ENCODE peak calls at places on chromosome 16, in five cellular contexts. One of them, this sample, is unnamed.

GRCh38 chr16:1105888-1106620 is 10.0 kb upstream of the C1QTNF8 start:
- DNase-seq in H7: peak
- DNase-seq in activated T-helper 1 cell treated with Interleukin-2 at 50 U/mL for 16 hours: no peak
- DNase-seq in fibroblast of gingiva: peak
- DNase-seq in HTR-8/SVneo: peak
- DNase-seq in this sample: peak

GRCh38 chr16:75361936-75362335 is 71.4 kb downstream of the CFDP1 start:
- DNase-seq in HTR-8/SVneo: no peak
- DNase-seq in activated T-helper 1 cell treated with Interleukin-2 at 50 U/mL for 16 hours: no peak
- DNase-seq in fibroblast of gingiva: no peak
- DNase-seq in H7: no peak
- DNase-seq in this sample: no peak

GRCh38 chr16:67884-68789 is 4.3 kb downstream of the RHBDF1 start:
- DNase-seq in fibroblast of gingiva: no peak
- DNase-seq in activated T-helper 1 cell treated with Interleukin-2 at 50 U/mL for 16 hours: no peak
- DNase-seq in HTR-8/SVneo: no peak
- DNase-seq in H7: no peak
- DNase-seq in this sample: no peak

GRCh38 chr16:626787-627457 is 3.9 kb upstream of the WFIKKN1 start:
- DNase-seq in H7: no peak
- DNase-seq in fibroblast of gingiva: peak
- DNase-seq in HTR-8/SVneo: peak
- DNase-seq in activated T-helper 1 cell treated with Interleukin-2 at 50 U/mL for 16 hours: no peak
- DNase-seq in this sample: peak

GRCh38 chr16:3902731-3903130 is 22.2 kb upstream of the CREBBP start:
- DNase-seq in HTR-8/SVneo: no peak
- DNase-seq in H7: no peak
- DNase-seq in activated T-helper 1 cell treated with Interleukin-2 at 50 U/mL for 16 hours: no peak
- DNase-seq in fibroblast of gingiva: no peak
- DNase-seq in this sample: no peak

GRCh38 chr16:66843191-66843590 is 1.0 kb upstream of the CA7 start:
- DNase-seq in H7: peak
- DNase-seq in HTR-8/SVneo: no peak
- DNase-seq in activated T-helper 1 cell treated with Interleukin-2 at 50 U/mL for 16 hours: no peak
- DNase-seq in fibroblast of gingiva: no peak
- DNase-seq in this sample: no peak

GRCh38 chr16:89121691-89122321 is 28.2 kb downstream of the ACSF3 start:
- DNase-seq in activated T-helper 1 cell treated with Interleukin-2 at 50 U/mL for 16 hours: no peak
- DNase-seq in HTR-8/SVneo: no peak
- DNase-seq in H7: no peak
- DNase-seq in fibroblast of gingiva: no peak
- DNase-seq in this sample: no peak

GRCh38 chr16:84054271-84054670 is 11.7 kb upstream of the SLC38A8 start:
- DNase-seq in fibroblast of gingiva: no peak
- DNase-seq in activated T-helper 1 cell treated with Interleukin-2 at 50 U/mL for 16 hours: no peak
- DNase-seq in HTR-8/SVneo: no peak
- DNase-seq in H7: no peak
- DNase-seq in this sample: peak

GRCh38 chr16:49664221-49665215 is 191.4 kb downstream of the ZNF423 start:
- DNase-seq in fibroblast of gingiva: no peak
- DNase-seq in activated T-helper 1 cell treated with Interleukin-2 at 50 U/mL for 16 hours: no peak
- DNase-seq in HTR-8/SVneo: no peak
- DNase-seq in H7: no peak
- DNase-seq in this sample: no peak

GRCh38 chr16:85916141-85916890 is 17.4 kb downstream of the IRF8 start:
- DNase-seq in fibroblast of gingiva: no peak
- DNase-seq in HTR-8/SVneo: no peak
- DNase-seq in activated T-helper 1 cell treated with Interleukin-2 at 50 U/mL for 16 hours: no peak
- DNase-seq in H7: no peak
- DNase-seq in this sample: no peak

GRCh38 chr16:85173981-85174751 is 61.9 kb upstream of the CIBAR2 start:
- DNase-seq in HTR-8/SVneo: peak
- DNase-seq in H7: peak
- DNase-seq in activated T-helper 1 cell treated with Interleukin-2 at 50 U/mL for 16 hours: no peak
- DNase-seq in fibroblast of gingiva: peak
- DNase-seq in this sample: peak

GRCh38 chr16:50902457-50902856 is 160.6 kb downstream of the CYLD start:
- DNase-seq in HTR-8/SVneo: no peak
- DNase-seq in H7: peak
- DNase-seq in fibroblast of gingiva: no peak
- DNase-seq in activated T-helper 1 cell treated with Interleukin-2 at 50 U/mL for 16 hours: no peak
- DNase-seq in this sample: no peak

GRCh38 chr16:31537362-31537921 is 9.7 kb downstream of the AHSP start:
- DNase-seq in fibroblast of gingiva: no peak
- DNase-seq in activated T-helper 1 cell treated with Interleukin-2 at 50 U/mL for 16 hours: no peak
- DNase-seq in HTR-8/SVneo: no peak
- DNase-seq in H7: peak
- DNase-seq in this sample: no peak

GRCh38 chr16:69669577-69669976 is 56.8 kb downstream of the NQO1 start:
- DNase-seq in fibroblast of gingiva: peak
- DNase-seq in activated T-helper 1 cell treated with Interleukin-2 at 50 U/mL for 16 hours: no peak
- DNase-seq in HTR-8/SVneo: no peak
- DNase-seq in H7: no peak
- DNase-seq in this sample: no peak

GRCh38 chr16:57918444-57918843 is 52.5 kb downstream of the CNGB1 start:
- DNase-seq in H7: no peak
- DNase-seq in activated T-helper 1 cell treated with Interleukin-2 at 50 U/mL for 16 hours: no peak
- DNase-seq in fibroblast of gingiva: no peak
- DNase-seq in HTR-8/SVneo: no peak
- DNase-seq in this sample: no peak

GRCh38 chr16:53282328-53282727 is 151.9 kb upstream of the RBL2 start:
- DNase-seq in fibroblast of gingiva: no peak
- DNase-seq in H7: no peak
- DNase-seq in HTR-8/SVneo: no peak
- DNase-seq in activated T-helper 1 cell treated with Interleukin-2 at 50 U/mL for 16 hours: no peak
- DNase-seq in this sample: no peak

GRCh38 chr16:620700-621525 is 9.9 kb upstream of the WFIKKN1 start:
- DNase-seq in activated T-helper 1 cell treated with Interleukin-2 at 50 U/mL for 16 hours: no peak
- DNase-seq in HTR-8/SVneo: no peak
- DNase-seq in fibroblast of gingiva: no peak
- DNase-seq in H7: peak
- DNase-seq in this sample: no peak

GRCh38 chr16:78705694-78706093 is 606.2 kb downstream of the WWOX start:
- DNase-seq in H7: no peak
- DNase-seq in fibroblast of gingiva: no peak
- DNase-seq in HTR-8/SVneo: no peak
- DNase-seq in activated T-helper 1 cell treated with Interleukin-2 at 50 U/mL for 16 hours: no peak
- DNase-seq in this sample: no peak

GRCh38 chr16:89534147-89534788 is 26.1 kb downstream of the SPG7 start:
- DNase-seq in fibroblast of gingiva: peak
- DNase-seq in HTR-8/SVneo: no peak
- DNase-seq in H7: no peak
- DNase-seq in activated T-helper 1 cell treated with Interleukin-2 at 50 U/mL for 16 hours: peak
- DNase-seq in this sample: no peak

GRCh38 chr16:58651965-58652348 is 22.3 kb upstream of the CNOT1 start:
- DNase-seq in H7: no peak
- DNase-seq in HTR-8/SVneo: no peak
- DNase-seq in fibroblast of gingiva: peak
- DNase-seq in activated T-helper 1 cell treated with Interleukin-2 at 50 U/mL for 16 hours: no peak
- DNase-seq in this sample: no peak

GRCh38 chr16:74650966-74651567 is 15.6 kb downstream of the RFWD3 start:
- DNase-seq in HTR-8/SVneo: no peak
- DNase-seq in H7: peak
- DNase-seq in activated T-helper 1 cell treated with Interleukin-2 at 50 U/mL for 16 hours: no peak
- DNase-seq in fibroblast of gingiva: no peak
- DNase-seq in this sample: peak

GRCh38 chr16:83305092-83305491 is 502.7 kb upstream of the HSBP1 start:
- DNase-seq in activated T-helper 1 cell treated with Interleukin-2 at 50 U/mL for 16 hours: no peak
- DNase-seq in fibroblast of gingiva: peak
- DNase-seq in H7: no peak
- DNase-seq in HTR-8/SVneo: peak
- DNase-seq in this sample: no peak

GRCh38 chr16:15879255-15879804 is 9.1 kb downstream of the CEP20 start:
- DNase-seq in fibroblast of gingiva: peak
- DNase-seq in H7: no peak
- DNase-seq in HTR-8/SVneo: peak
- DNase-seq in activated T-helper 1 cell treated with Interleukin-2 at 50 U/mL for 16 hours: no peak
- DNase-seq in this sample: no peak

GRCh38 chr16:89197033-89197632 is 3.2 kb downstream of the SLC22A31 start:
- DNase-seq in fibroblast of gingiva: no peak
- DNase-seq in HTR-8/SVneo: no peak
- DNase-seq in activated T-helper 1 cell treated with Interleukin-2 at 50 U/mL for 16 hours: no peak
- DNase-seq in H7: peak
- DNase-seq in this sample: no peak

GRCh38 chr16:50207652-50208051 is 54.5 kb downstream of the TENT4B start:
- DNase-seq in activated T-helper 1 cell treated with Interleukin-2 at 50 U/mL for 16 hours: no peak
- DNase-seq in HTR-8/SVneo: no peak
- DNase-seq in fibroblast of gingiva: peak
- DNase-seq in H7: no peak
- DNase-seq in this sample: no peak

GRCh38 chr16:55668337-55669281 is 12.8 kb downstream of the SLC6A2 start:
- DNase-seq in fibroblast of gingiva: peak
- DNase-seq in H7: no peak
- DNase-seq in HTR-8/SVneo: no peak
- DNase-seq in activated T-helper 1 cell treated with Interleukin-2 at 50 U/mL for 16 hours: no peak
- DNase-seq in this sample: peak

GRCh38 chr16:81813648-81814047 is 34.6 kb downstream of the PLCG2 start:
- DNase-seq in H7: no peak
- DNase-seq in HTR-8/SVneo: no peak
- DNase-seq in fibroblast of gingiva: no peak
- DNase-seq in activated T-helper 1 cell treated with Interleukin-2 at 50 U/mL for 16 hours: no peak
- DNase-seq in this sample: no peak

GRCh38 chr16:31712064-31712540 is 161.5 kb upstream of the ZNF267 start:
- DNase-seq in HTR-8/SVneo: no peak
- DNase-seq in activated T-helper 1 cell treated with Interleukin-2 at 50 U/mL for 16 hours: no peak
- DNase-seq in fibroblast of gingiva: no peak
- DNase-seq in H7: peak
- DNase-seq in this sample: no peak

GRCh38 chr16:15557258-15557657 is 85.7 kb downstream of the MARF1 start:
- DNase-seq in H7: no peak
- DNase-seq in HTR-8/SVneo: no peak
- DNase-seq in fibroblast of gingiva: no peak
- DNase-seq in activated T-helper 1 cell treated with Interleukin-2 at 50 U/mL for 16 hours: no peak
- DNase-seq in this sample: no peak

GRCh38 chr16:48720266-48720665 is 110.3 kb upstream of the N4BP1 start:
- DNase-seq in activated T-helper 1 cell treated with Interleukin-2 at 50 U/mL for 16 hours: no peak
- DNase-seq in fibroblast of gingiva: no peak
- DNase-seq in H7: peak
- DNase-seq in HTR-8/SVneo: no peak
- DNase-seq in this sample: peak

GRCh38 chr16:12319464-12320030 is 343.0 kb downstream of the SNX29 start:
- DNase-seq in H7: no peak
- DNase-seq in HTR-8/SVneo: no peak
- DNase-seq in activated T-helper 1 cell treated with Interleukin-2 at 50 U/mL for 16 hours: no peak
- DNase-seq in fibroblast of gingiva: no peak
- DNase-seq in this sample: no peak

GRCh38 chr16:79418588-79418987 is 181.9 kb downstream of the MAF start:
- DNase-seq in HTR-8/SVneo: no peak
- DNase-seq in fibroblast of gingiva: no peak
- DNase-seq in activated T-helper 1 cell treated with Interleukin-2 at 50 U/mL for 16 hours: no peak
- DNase-seq in H7: no peak
- DNase-seq in this sample: no peak

GRCh38 chr16:68013440-68013839 is 2.3 kb downstream of the DPEP2NB start:
- DNase-seq in HTR-8/SVneo: no peak
- DNase-seq in activated T-helper 1 cell treated with Interleukin-2 at 50 U/mL for 16 hours: no peak
- DNase-seq in fibroblast of gingiva: no peak
- DNase-seq in H7: no peak
- DNase-seq in this sample: no peak